ENCODE peak calls at places on chromosomes 7 and 10, in eight cellular contexts. One of them, this sample, is unnamed.

GRCh38 chr10:26574783-26575182 is 122.7 kb upstream of the PDSS1 start:
- DNase-seq in non-pigmented ciliary epithelial cell: no peak
- DNase-seq in HTR-8/SVneo: no peak
- DNase-seq in activated T-cell treated with anti-CD3 and anti-CD28 coated beads, Interleukin-2, amount 50 U/mL, for 72 hours: no peak
- DNase-seq in iPS DF 19.7: no peak
- DNase-seq in kidney: no peak
- DNase-seq in stimulated activated CD4-positive, alpha-beta T cell treated with anti-CD3 and anti-CD28 coated beads, Interleukin-4, amount 100 ng/mL, for 4 hours: no peak
- DNase-seq in KG1: no peak
- DNase-seq in this sample: no peak

GRCh38 chr7:70693300-70693689 is 438.6 kb upstream of the GALNT17 start:
- DNase-seq in non-pigmented ciliary epithelial cell: no peak
- DNase-seq in HTR-8/SVneo: no peak
- DNase-seq in activated T-cell treated with anti-CD3 and anti-CD28 coated beads, Interleukin-2, amount 50 U/mL, for 72 hours: no peak
- DNase-seq in iPS DF 19.7: no peak
- DNase-seq in kidney: peak
- DNase-seq in stimulated activated CD4-positive, alpha-beta T cell treated with anti-CD3 and anti-CD28 coated beads, Interleukin-4, amount 100 ng/mL, for 4 hours: no peak
- DNase-seq in KG1: no peak
- DNase-seq in this sample: peak

GRCh38 chr10:71059943-71060342 is 152.4 kb upstream of the UNC5B start:
- DNase-seq in non-pigmented ciliary epithelial cell: no peak
- DNase-seq in HTR-8/SVneo: no peak
- DNase-seq in activated T-cell treated with anti-CD3 and anti-CD28 coated beads, Interleukin-2, amount 50 U/mL, for 72 hours: no peak
- DNase-seq in iPS DF 19.7: no peak
- DNase-seq in kidney: peak
- DNase-seq in stimulated activated CD4-positive, alpha-beta T cell treated with anti-CD3 and anti-CD28 coated beads, Interleukin-4, amount 100 ng/mL, for 4 hours: no peak
- DNase-seq in KG1: no peak
- DNase-seq in this sample: no peak

GRCh38 chr10:103812431-103812830 is 42.9 kb downstream of the SH3PXD2A start:
- DNase-seq in non-pigmented ciliary epithelial cell: no peak
- DNase-seq in HTR-8/SVneo: no peak
- DNase-seq in activated T-cell treated with anti-CD3 and anti-CD28 coated beads, Interleukin-2, amount 50 U/mL, for 72 hours: no peak
- DNase-seq in iPS DF 19.7: no peak
- DNase-seq in kidney: no peak
- DNase-seq in stimulated activated CD4-positive, alpha-beta T cell treated with anti-CD3 and anti-CD28 coated beads, Interleukin-4, amount 100 ng/mL, for 4 hours: no peak
- DNase-seq in KG1: no peak
- DNase-seq in this sample: peak

GRCh38 chr7:153541903-153542302 is 510.3 kb upstream of the DPP6 start:
- DNase-seq in non-pigmented ciliary epithelial cell: no peak
- DNase-seq in HTR-8/SVneo: no peak
- DNase-seq in activated T-cell treated with anti-CD3 and anti-CD28 coated beads, Interleukin-2, amount 50 U/mL, for 72 hours: no peak
- DNase-seq in iPS DF 19.7: no peak
- DNase-seq in kidney: no peak
- DNase-seq in stimulated activated CD4-positive, alpha-beta T cell treated with anti-CD3 and anti-CD28 coated beads, Interleukin-4, amount 100 ng/mL, for 4 hours: no peak
- DNase-seq in KG1: no peak
- DNase-seq in this sample: no peak

GRCh38 chr7:149825567-149826343 is 12.4 kb upstream of the ZNF862 start:
- DNase-seq in non-pigmented ciliary epithelial cell: no peak
- DNase-seq in HTR-8/SVneo: no peak
- DNase-seq in activated T-cell treated with anti-CD3 and anti-CD28 coated beads, Interleukin-2, amount 50 U/mL, for 72 hours: no peak
- DNase-seq in iPS DF 19.7: no peak
- DNase-seq in kidney: peak
- DNase-seq in stimulated activated CD4-positive, alpha-beta T cell treated with anti-CD3 and anti-CD28 coated beads, Interleukin-4, amount 100 ng/mL, for 4 hours: no peak
- DNase-seq in KG1: no peak
- DNase-seq in this sample: peak

GRCh38 chr7:192035-192649 is at the start of gene FAM20C:
- DNase-seq in non-pigmented ciliary epithelial cell: no peak
- DNase-seq in HTR-8/SVneo: peak
- DNase-seq in activated T-cell treated with anti-CD3 and anti-CD28 coated beads, Interleukin-2, amount 50 U/mL, for 72 hours: peak
- DNase-seq in iPS DF 19.7: no peak
- DNase-seq in kidney: peak
- DNase-seq in stimulated activated CD4-positive, alpha-beta T cell treated with anti-CD3 and anti-CD28 coated beads, Interleukin-4, amount 100 ng/mL, for 4 hours: peak
- DNase-seq in KG1: no peak
- DNase-seq in this sample: peak

GRCh38 chr7:1926908-1927306 is 256.8 kb downstream of the ELFN1 start:
- DNase-seq in non-pigmented ciliary epithelial cell: no peak
- DNase-seq in HTR-8/SVneo: no peak
- DNase-seq in activated T-cell treated with anti-CD3 and anti-CD28 coated beads, Interleukin-2, amount 50 U/mL, for 72 hours: no peak
- DNase-seq in iPS DF 19.7: no peak
- DNase-seq in kidney: no peak
- DNase-seq in stimulated activated CD4-positive, alpha-beta T cell treated with anti-CD3 and anti-CD28 coated beads, Interleukin-4, amount 100 ng/mL, for 4 hours: no peak
- DNase-seq in KG1: no peak
- DNase-seq in this sample: no peak

GRCh38 chr7:118731854-118732253 is 507.4 kb downstream of the ANKRD7 start:
- DNase-seq in non-pigmented ciliary epithelial cell: no peak
- DNase-seq in HTR-8/SVneo: no peak
- DNase-seq in activated T-cell treated with anti-CD3 and anti-CD28 coated beads, Interleukin-2, amount 50 U/mL, for 72 hours: no peak
- DNase-seq in iPS DF 19.7: peak
- DNase-seq in kidney: no peak
- DNase-seq in stimulated activated CD4-positive, alpha-beta T cell treated with anti-CD3 and anti-CD28 coated beads, Interleukin-4, amount 100 ng/mL, for 4 hours: no peak
- DNase-seq in KG1: no peak
- DNase-seq in this sample: no peak

GRCh38 chr10:97060441-97061084 is 125.2 kb downstream of the SLIT1 start:
- DNase-seq in non-pigmented ciliary epithelial cell: no peak
- DNase-seq in HTR-8/SVneo: no peak
- DNase-seq in activated T-cell treated with anti-CD3 and anti-CD28 coated beads, Interleukin-2, amount 50 U/mL, for 72 hours: no peak
- DNase-seq in iPS DF 19.7: no peak
- DNase-seq in kidney: no peak
- DNase-seq in stimulated activated CD4-positive, alpha-beta T cell treated with anti-CD3 and anti-CD28 coated beads, Interleukin-4, amount 100 ng/mL, for 4 hours: no peak
- DNase-seq in KG1: no peak
- DNase-seq in this sample: no peak

GRCh38 chr7:86991844-86992243 is 67.6 kb downstream of the ELAPOR2 start:
- DNase-seq in non-pigmented ciliary epithelial cell: no peak
- DNase-seq in HTR-8/SVneo: no peak
- DNase-seq in activated T-cell treated with anti-CD3 and anti-CD28 coated beads, Interleukin-2, amount 50 U/mL, for 72 hours: no peak
- DNase-seq in iPS DF 19.7: no peak
- DNase-seq in kidney: no peak
- DNase-seq in stimulated activated CD4-positive, alpha-beta T cell treated with anti-CD3 and anti-CD28 coated beads, Interleukin-4, amount 100 ng/mL, for 4 hours: no peak
- DNase-seq in KG1: peak
- DNase-seq in this sample: no peak

GRCh38 chr7:91929463-91929862 is 11.2 kb upstream of the AKAP9 start:
- DNase-seq in non-pigmented ciliary epithelial cell: no peak
- DNase-seq in HTR-8/SVneo: no peak
- DNase-seq in activated T-cell treated with anti-CD3 and anti-CD28 coated beads, Interleukin-2, amount 50 U/mL, for 72 hours: no peak
- DNase-seq in iPS DF 19.7: no peak
- DNase-seq in kidney: no peak
- DNase-seq in stimulated activated CD4-positive, alpha-beta T cell treated with anti-CD3 and anti-CD28 coated beads, Interleukin-4, amount 100 ng/mL, for 4 hours: no peak
- DNase-seq in KG1: no peak
- DNase-seq in this sample: no peak

GRCh38 chr10:101718681-101719275 is 23.8 kb upstream of the FBXW4 start:
- DNase-seq in non-pigmented ciliary epithelial cell: no peak
- DNase-seq in HTR-8/SVneo: no peak
- DNase-seq in activated T-cell treated with anti-CD3 and anti-CD28 coated beads, Interleukin-2, amount 50 U/mL, for 72 hours: no peak
- DNase-seq in iPS DF 19.7: no peak
- DNase-seq in kidney: no peak
- DNase-seq in stimulated activated CD4-positive, alpha-beta T cell treated with anti-CD3 and anti-CD28 coated beads, Interleukin-4, amount 100 ng/mL, for 4 hours: no peak
- DNase-seq in KG1: no peak
- DNase-seq in this sample: no peak

GRCh38 chr7:26603631-26604030 is 260.8 kb downstream of the SKAP2 start:
- DNase-seq in non-pigmented ciliary epithelial cell: no peak
- DNase-seq in HTR-8/SVneo: no peak
- DNase-seq in activated T-cell treated with anti-CD3 and anti-CD28 coated beads, Interleukin-2, amount 50 U/mL, for 72 hours: no peak
- DNase-seq in iPS DF 19.7: peak
- DNase-seq in kidney: no peak
- DNase-seq in stimulated activated CD4-positive, alpha-beta T cell treated with anti-CD3 and anti-CD28 coated beads, Interleukin-4, amount 100 ng/mL, for 4 hours: no peak
- DNase-seq in KG1: no peak
- DNase-seq in this sample: no peak

GRCh38 chr7:103887853-103888602 is 101.4 kb downstream of the RELN start:
- DNase-seq in non-pigmented ciliary epithelial cell: no peak
- DNase-seq in HTR-8/SVneo: peak
- DNase-seq in activated T-cell treated with anti-CD3 and anti-CD28 coated beads, Interleukin-2, amount 50 U/mL, for 72 hours: no peak
- DNase-seq in iPS DF 19.7: no peak
- DNase-seq in kidney: no peak
- DNase-seq in stimulated activated CD4-positive, alpha-beta T cell treated with anti-CD3 and anti-CD28 coated beads, Interleukin-4, amount 100 ng/mL, for 4 hours: no peak
- DNase-seq in KG1: no peak
- DNase-seq in this sample: no peak

GRCh38 chr7:139588632-139589031 is 65.1 kb downstream of the CLEC2L start:
- DNase-seq in non-pigmented ciliary epithelial cell: peak
- DNase-seq in HTR-8/SVneo: peak
- DNase-seq in activated T-cell treated with anti-CD3 and anti-CD28 coated beads, Interleukin-2, amount 50 U/mL, for 72 hours: no peak
- DNase-seq in iPS DF 19.7: no peak
- DNase-seq in kidney: peak
- DNase-seq in stimulated activated CD4-positive, alpha-beta T cell treated with anti-CD3 and anti-CD28 coated beads, Interleukin-4, amount 100 ng/mL, for 4 hours: no peak
- DNase-seq in KG1: no peak
- DNase-seq in this sample: no peak

This sample was measured in posterior vena cava.